ENCODE peak calls at places on chromosomes 5 and 9, in six cellular contexts. One of them, this sample, is unnamed.

GRCh38 chr9:4143951-4144717 is 155.7 kb downstream of the GLIS3 start:
- DNase-seq in myocyte: peak; percentile 46
- DNase-seq in activated T-helper 1 cell treated with anti-CD3 and anti-CD28 coated beads, Interleukin-2, amount 50 U/mL, for 16 hours: no peak
- DNase-seq in sigmoid colon: no peak
- DNase-seq in C1 segment of cervical spinal cord: no peak
- DNase-seq in A549: no peak
- DNase-seq in this sample: peak; percentile 35

GRCh38 chr5:80975065-80975464 is 14.9 kb downstream of the RASGRF2 start:
- DNase-seq in A549: no peak
- DNase-seq in myocyte: no peak
- DNase-seq in activated T-helper 1 cell treated with anti-CD3 and anti-CD28 coated beads, Interleukin-2, amount 50 U/mL, for 16 hours: no peak
- DNase-seq in C1 segment of cervical spinal cord: no peak
- DNase-seq in sigmoid colon: no peak
- DNase-seq in this sample: no peak

GRCh38 chr5:39691993-39692392 is 267.2 kb upstream of the DAB2 start:
- DNase-seq in activated T-helper 1 cell treated with anti-CD3 and anti-CD28 coated beads, Interleukin-2, amount 50 U/mL, for 16 hours: no peak
- DNase-seq in sigmoid colon: no peak
- DNase-seq in C1 segment of cervical spinal cord: no peak
- DNase-seq in myocyte: no peak
- DNase-seq in A549: no peak
- DNase-seq in this sample: no peak

GRCh38 chr5:115507682-115508081 is 36.9 kb downstream of the FEM1C start:
- DNase-seq in A549: no peak
- DNase-seq in C1 segment of cervical spinal cord: no peak
- DNase-seq in sigmoid colon: no peak
- DNase-seq in myocyte: peak; percentile 50
- DNase-seq in activated T-helper 1 cell treated with anti-CD3 and anti-CD28 coated beads, Interleukin-2, amount 50 U/mL, for 16 hours: no peak
- DNase-seq in this sample: peak; percentile 70

GRCh38 chr9:132931178-132931735 is 13.2 kb downstream of the TSC1 start:
- DNase-seq in C1 segment of cervical spinal cord: no peak
- DNase-seq in myocyte: no peak
- DNase-seq in sigmoid colon: no peak
- DNase-seq in A549: no peak
- DNase-seq in activated T-helper 1 cell treated with anti-CD3 and anti-CD28 coated beads, Interleukin-2, amount 50 U/mL, for 16 hours: no peak
- DNase-seq in this sample: no peak

GRCh38 chr5:7422719-7423118 is 26.8 kb downstream of the ADCY2 start:
- DNase-seq in A549: no peak
- DNase-seq in C1 segment of cervical spinal cord: no peak
- DNase-seq in sigmoid colon: no peak
- DNase-seq in myocyte: no peak
- DNase-seq in activated T-helper 1 cell treated with anti-CD3 and anti-CD28 coated beads, Interleukin-2, amount 50 U/mL, for 16 hours: no peak
- DNase-seq in this sample: no peak

GRCh38 chr5:10289353-10289752 is 18.3 kb downstream of the CMBL start:
- DNase-seq in sigmoid colon: no peak
- DNase-seq in A549: no peak
- DNase-seq in myocyte: no peak
- DNase-seq in C1 segment of cervical spinal cord: no peak
- DNase-seq in activated T-helper 1 cell treated with anti-CD3 and anti-CD28 coated beads, Interleukin-2, amount 50 U/mL, for 16 hours: no peak
- DNase-seq in this sample: peak; percentile 78

GRCh38 chr9:20988061-20988460 is 43.4 kb downstream of the HACD4 start:
- DNase-seq in sigmoid colon: no peak
- DNase-seq in myocyte: no peak
- DNase-seq in A549: no peak
- DNase-seq in C1 segment of cervical spinal cord: no peak
- DNase-seq in activated T-helper 1 cell treated with anti-CD3 and anti-CD28 coated beads, Interleukin-2, amount 50 U/mL, for 16 hours: no peak
- DNase-seq in this sample: no peak

GRCh38 chr9:136197930-136198604 is 6.9 kb downstream of the LHX3 start:
- DNase-seq in myocyte: no peak
- DNase-seq in sigmoid colon: no peak
- DNase-seq in A549: no peak
- DNase-seq in C1 segment of cervical spinal cord: no peak
- DNase-seq in activated T-helper 1 cell treated with anti-CD3 and anti-CD28 coated beads, Interleukin-2, amount 50 U/mL, for 16 hours: no peak
- DNase-seq in this sample: no peak

GRCh38 chr5:125696762-125697161 is 726.4 kb upstream of the GRAMD2B start:
- DNase-seq in activated T-helper 1 cell treated with anti-CD3 and anti-CD28 coated beads, Interleukin-2, amount 50 U/mL, for 16 hours: no peak
- DNase-seq in myocyte: peak; percentile 70
- DNase-seq in C1 segment of cervical spinal cord: no peak
- DNase-seq in A549: no peak
- DNase-seq in sigmoid colon: no peak
- DNase-seq in this sample: peak; percentile 45

This sample was measured in AG20443.